ENCODE peak calls at places on chromosomes 1 and 21, in five cellular contexts. One of them, this sample, is unnamed. For H3K27me3, the result is how much of the 10 kb centered on the place peaks cover.

GRCh38 chr1:162689745-162690671 is 57.7 kb downstream of the DDR2 start:
- DNase-seq in left lung: no peak
- DNase-seq in PC-3: peak
- DNase-seq in Panc1: no peak
- DNase-seq in lower lobe of right lung: no peak
- DNase-seq in this sample: no peak

GRCh38 chr1:215076312-215076711 is 6.2 kb upstream of the KCNK2 start:
- DNase-seq in left lung: no peak
- DNase-seq in Panc1: no peak
- DNase-seq in PC-3: peak
- DNase-seq in lower lobe of right lung: no peak
- DNase-seq in this sample: no peak

GRCh38 chr21:41506526-41507520 is 1.1 kb downstream of the TMPRSS2 start:
- DNase-seq in left lung: no peak
- DNase-seq in Panc1: no peak
- DNase-seq in lower lobe of right lung: peak
- DNase-seq in PC-3: peak
- DNase-seq in this sample: no peak

GRCh38 chr1:151165281-151165737 is 393 bp downstream of the LYSMD1 start:
- DNase-seq in lower lobe of right lung: no peak
- DNase-seq in left lung: peak
- DNase-seq in PC-3: peak
- DNase-seq in Panc1: no peak
- DNase-seq in this sample: no peak

GRCh38 chr1:195934839-195935557 is 673.2 kb downstream of the KCNT2 start:
- DNase-seq in Panc1: no peak
- DNase-seq in lower lobe of right lung: no peak
- DNase-seq in PC-3: no peak
- DNase-seq in left lung: no peak
- DNase-seq in this sample: no peak

GRCh38 chr21:36203603-36203889 is 46.9 kb downstream of the DOP1B start:
- DNase-seq in PC-3: peak
- DNase-seq in left lung: no peak
- DNase-seq in Panc1: no peak
- DNase-seq in lower lobe of right lung: no peak
- DNase-seq in this sample: peak

GRCh38 chr21:42209801-42210479 is 9.0 kb upstream of the ABCG1 start:
- DNase-seq in PC-3: peak
- DNase-seq in left lung: no peak
- DNase-seq in Panc1: no peak
- DNase-seq in lower lobe of right lung: no peak
- DNase-seq in this sample: no peak

GRCh38 chr1:225410036-225410435 is 17.8 kb downstream of the LBR start:
- DNase-seq in left lung: no peak
- DNase-seq in Panc1: no peak
- DNase-seq in PC-3: no peak
- DNase-seq in lower lobe of right lung: no peak
- DNase-seq in this sample: no peak

GRCh38 chr1:53987880-53988279 is 30.1 kb downstream of the LDLRAD1 start:
- DNase-seq in lower lobe of right lung: no peak
- DNase-seq in left lung: no peak
- DNase-seq in Panc1: no peak
- DNase-seq in PC-3: no peak
- DNase-seq in this sample: no peak

GRCh38 chr1:31159323-31159722 is 80.4 kb downstream of the NKAIN1 start:
- DNase-seq in left lung: no peak
- DNase-seq in lower lobe of right lung: no peak
- DNase-seq in PC-3: no peak
- DNase-seq in Panc1: no peak
- DNase-seq in this sample: no peak

GRCh38 chr1:108320851-108321250 is 77.0 kb upstream of the NBPF4 start:
- DNase-seq in Panc1: no peak
- DNase-seq in PC-3: no peak
- DNase-seq in left lung: no peak
- DNase-seq in lower lobe of right lung: no peak
- DNase-seq in this sample: no peak

GRCh38 chr1:14476170-14476955 is 122.1 kb upstream of the KAZN start:
- DNase-seq in left lung: no peak
- DNase-seq in PC-3: peak
- DNase-seq in lower lobe of right lung: no peak
- DNase-seq in Panc1: no peak
- DNase-seq in this sample: no peak

GRCh38 chr1:212671342-212672031 is 28.2 kb downstream of the BATF3 start:
- DNase-seq in lower lobe of right lung: peak
- DNase-seq in PC-3: peak
- DNase-seq in Panc1: no peak
- DNase-seq in left lung: peak
- DNase-seq in this sample: no peak

GRCh38 chr1:150875197-150876110 is 945 bp downstream of the ARNT start:
- DNase-seq in Panc1: no peak
- DNase-seq in PC-3: no peak
- DNase-seq in left lung: no peak
- DNase-seq in lower lobe of right lung: no peak
- DNase-seq in this sample: no peak

GRCh38 chr1:89089962-89090361 is 25.0 kb upstream of the GBP1 start:
- DNase-seq in left lung: no peak
- DNase-seq in PC-3: no peak
- DNase-seq in Panc1: no peak
- DNase-seq in lower lobe of right lung: no peak
- DNase-seq in this sample: no peak

GRCh38 chr1:18643154-18644012 is 12.7 kb downstream of the PAX7 start:
- DNase-seq in left lung: no peak
- DNase-seq in PC-3: peak
- DNase-seq in Panc1: no peak
- DNase-seq in lower lobe of right lung: no peak
- DNase-seq in this sample: no peak

GRCh38 chr1:86515597-86515996 is 31.3 kb upstream of the CLCA4 start:
- DNase-seq in lower lobe of right lung: no peak
- DNase-seq in left lung: no peak
- DNase-seq in PC-3: peak
- DNase-seq in Panc1: no peak
- DNase-seq in this sample: no peak

GRCh38 chr1:192489046-192489445 is 86.5 kb upstream of the RGS1 start:
- DNase-seq in PC-3: no peak
- DNase-seq in left lung: no peak
- DNase-seq in lower lobe of right lung: no peak
- DNase-seq in Panc1: no peak
- DNase-seq in this sample: no peak

GRCh38 chr1:6260961-6261614 is at the start of gene GPR153:
- DNase-seq in left lung: no peak
- DNase-seq in lower lobe of right lung: no peak
- DNase-seq in Panc1: no peak
- DNase-seq in PC-3: peak
- DNase-seq in this sample: no peak

GRCh38 chr1:168301664-168302320 is 21.1 kb downstream of the TBX19 start:
- DNase-seq in lower lobe of right lung: no peak
- DNase-seq in left lung: no peak
- DNase-seq in PC-3: peak
- DNase-seq in Panc1: no peak
- DNase-seq in this sample: no peak

GRCh38 chr1:153659656-153660055 is 1.2 kb downstream of the SNAPIN start:
- DNase-seq in lower lobe of right lung: no peak
- DNase-seq in Panc1: no peak
- DNase-seq in left lung: no peak
- DNase-seq in PC-3: no peak
- DNase-seq in this sample: no peak

GRCh38 chr1:65075123-65075976 is 72.7 kb upstream of the AK4 start:
- DNase-seq in left lung: no peak
- DNase-seq in PC-3: peak
- DNase-seq in Panc1: peak
- DNase-seq in lower lobe of right lung: no peak
- DNase-seq in this sample: no peak

GRCh38 chr1:214946615-214947014 is 135.9 kb upstream of the KCNK2 start:
- DNase-seq in PC-3: no peak
- DNase-seq in Panc1: no peak
- DNase-seq in left lung: no peak
- DNase-seq in lower lobe of right lung: no peak
- DNase-seq in this sample: no peak

GRCh38 chr21:35854281-35854680 is 206.0 kb downstream of the SETD4 start:
- DNase-seq in PC-3: no peak
- DNase-seq in Panc1: no peak
- DNase-seq in lower lobe of right lung: no peak
- DNase-seq in left lung: no peak
- DNase-seq in this sample: no peak

GRCh38 chr1:11858158-11858557 is 587 bp downstream of the NPPB start:
- DNase-seq in PC-3: no peak
- DNase-seq in lower lobe of right lung: no peak
- DNase-seq in left lung: no peak
- DNase-seq in Panc1: no peak
- DNase-seq in this sample: no peak

GRCh38 chr1:110916669-110917306 is 43.8 kb downstream of the CD53 start:
- DNase-seq in lower lobe of right lung: no peak
- DNase-seq in PC-3: peak
- DNase-seq in left lung: no peak
- DNase-seq in Panc1: peak
- DNase-seq in this sample: no peak

GRCh38 chr1:151519667-151520066 is 8.5 kb downstream of the CGN start:
- DNase-seq in Panc1: no peak
- DNase-seq in PC-3: no peak
- DNase-seq in lower lobe of right lung: no peak
- DNase-seq in left lung: no peak
- DNase-seq in this sample: no peak

GRCh38 chr1:40818264-40818961 is 34.8 kb downstream of the KCNQ4 start:
- DNase-seq in left lung: peak
- DNase-seq in Panc1: no peak
- DNase-seq in lower lobe of right lung: peak
- DNase-seq in PC-3: no peak
- DNase-seq in this sample: no peak

GRCh38 chr1:117312453-117313138 is 54.7 kb upstream of the MAN1A2 start:
- DNase-seq in left lung: no peak
- DNase-seq in lower lobe of right lung: no peak
- DNase-seq in PC-3: peak
- DNase-seq in Panc1: peak
- DNase-seq in this sample: peak

GRCh38 chr1:155379877-155380192 is 59.1 kb downstream of the RUSC1 start:
- DNase-seq in left lung: no peak
- DNase-seq in Panc1: no peak
- DNase-seq in PC-3: no peak
- DNase-seq in lower lobe of right lung: no peak
- DNase-seq in this sample: no peak

DNA sequence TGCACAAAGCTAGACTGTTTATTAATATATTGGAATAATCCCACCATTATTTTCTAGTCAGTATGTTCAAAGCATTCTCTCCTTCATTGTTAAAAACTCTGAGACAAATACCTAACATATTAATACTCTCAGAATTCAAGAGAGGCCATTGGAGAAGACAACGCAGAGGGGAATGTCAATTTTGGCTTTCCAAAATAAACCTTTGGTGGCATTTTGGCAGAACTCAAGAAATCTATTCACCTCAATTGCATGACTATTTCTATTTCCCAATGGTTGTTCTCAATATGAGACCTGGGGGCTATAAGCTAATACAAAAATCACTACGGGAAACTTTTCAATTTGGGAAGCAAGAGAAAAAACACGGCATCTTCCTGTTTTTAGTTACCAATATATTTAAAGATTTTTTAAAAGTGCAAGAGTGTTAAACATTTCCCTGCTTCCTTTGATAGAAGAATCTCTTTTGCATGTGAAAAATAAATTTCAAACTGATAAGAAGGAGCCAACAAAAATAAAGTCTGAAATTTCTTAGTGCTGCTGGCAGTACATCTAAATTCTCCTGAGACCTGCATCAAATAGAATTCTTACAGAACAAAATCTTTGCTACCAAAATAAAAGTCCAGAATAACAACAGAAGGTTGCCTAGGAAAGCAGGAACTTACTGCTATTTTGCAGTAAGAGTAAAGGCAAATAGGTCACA is 58.6 kb downstream of the RUSC1 start:
- DNase-seq in lower lobe of right lung: no peak
- DNase-seq in PC-3: peak
- DNase-seq in Panc1: no peak
- DNase-seq in left lung: no peak
- DNase-seq in this sample: no peak
- H3K27me3 ChIP-seq in lower lobe of right lung: under half
- H3K27me3 ChIP-seq in PC-3: under half
- H3K27me3 ChIP-seq in Panc1: under half
- H3K27me3 ChIP-seq in left lung: under half
- H3K27me3 ChIP-seq in this sample: under half

DNA sequence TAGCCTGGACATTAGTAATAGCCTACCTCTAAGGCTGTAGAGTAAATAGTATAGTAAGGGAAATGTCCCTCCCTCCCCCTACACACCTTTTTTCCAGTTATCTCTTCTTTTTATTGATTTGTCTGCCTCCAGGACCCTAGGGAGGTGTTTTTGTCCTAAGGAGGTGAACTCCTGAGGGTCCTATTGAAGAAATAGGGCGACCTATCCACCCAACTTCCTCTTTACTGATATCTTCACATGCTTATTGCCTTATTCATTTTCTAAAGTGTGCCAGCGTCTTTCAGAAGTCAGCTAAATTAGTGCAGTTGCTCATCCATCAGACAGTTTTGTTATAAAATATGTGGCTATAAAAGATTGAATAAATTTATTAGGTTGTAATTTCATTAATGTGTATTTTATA is 5.9 kb downstream of the BACH1 start:
- DNase-seq in left lung: no peak
- DNase-seq in Panc1: no peak
- DNase-seq in PC-3: no peak
- DNase-seq in lower lobe of right lung: no peak
- DNase-seq in this sample: no peak
- H3K4me3 ChIP-seq in left lung: no peak
- H3K4me3 ChIP-seq in Panc1: no peak
- H3K4me3 ChIP-seq in PC-3: no peak
- H3K4me3 ChIP-seq in lower lobe of right lung: no peak
- H3K4me3 ChIP-seq in this sample: peak

DNA sequence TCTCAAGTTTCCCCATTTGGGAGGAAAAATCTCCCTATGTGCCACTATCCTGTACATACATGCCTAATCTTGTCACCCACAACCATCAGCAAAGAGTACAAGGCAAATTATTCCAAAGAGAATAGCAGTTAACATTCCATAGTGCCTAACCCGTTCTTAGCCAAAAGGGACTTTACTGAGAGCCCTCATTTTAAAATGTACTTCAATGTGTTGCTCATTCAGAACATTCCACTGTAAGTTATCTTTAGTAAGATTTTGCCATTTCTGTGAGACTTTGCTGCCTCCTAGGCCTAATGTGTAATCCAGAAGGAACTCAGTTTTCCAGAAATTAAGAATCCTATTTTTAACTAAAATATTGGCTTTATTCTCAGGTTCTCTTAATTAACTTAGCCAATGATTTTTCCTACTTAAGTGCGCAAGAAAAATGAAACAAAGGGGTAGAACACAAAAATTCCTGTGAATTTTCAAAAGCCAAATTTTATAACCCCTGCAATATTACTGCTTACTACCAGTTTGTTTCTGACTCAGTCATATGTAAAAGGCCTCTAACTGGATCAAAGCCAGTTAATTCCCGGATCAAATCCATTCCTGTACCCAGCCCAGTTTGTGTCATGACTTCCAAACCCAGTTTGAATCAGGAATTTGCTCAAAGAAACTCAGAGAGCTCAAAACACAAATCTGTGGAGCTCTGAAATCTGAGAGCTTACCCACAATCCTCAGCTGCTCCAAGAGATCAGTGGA is 11.4 kb upstream of the MRPL55 start:
- DNase-seq in lower lobe of right lung: no peak
- DNase-seq in left lung: no peak
- DNase-seq in Panc1: no peak
- DNase-seq in PC-3: no peak
- DNase-seq in this sample: no peak
- TF ChIP-seq CTCF in lower lobe of right lung: no peak
- TF ChIP-seq CTCF in left lung: no peak
- TF ChIP-seq CTCF in Panc1: no peak
- TF ChIP-seq CTCF in PC-3: no peak
- TF ChIP-seq CTCF in this sample: no peak

GRCh38 chr1:22601610-22602009 is 34.8 kb upstream of the C1QA start:
- DNase-seq in lower lobe of right lung: no peak
- DNase-seq in PC-3: no peak
- DNase-seq in Panc1: no peak
- DNase-seq in left lung: no peak
- DNase-seq in this sample: no peak
- H3K27me3 ChIP-seq in lower lobe of right lung: under half
- H3K27me3 ChIP-seq in PC-3: under half
- H3K27me3 ChIP-seq in Panc1: under half
- H3K27me3 ChIP-seq in left lung: under half
- H3K27me3 ChIP-seq in this sample: under half